ENCODE peak calls at places on chromosomes 13 and 19, in six cellular contexts. G is activated CD8-positive, alpha-beta memory T cell treated with anti-CD3 and anti-CD28 coated beads for 4 hours; R is body of pancreas; U is stimulated activated CD4-positive, alpha-beta T cell treated with anti-CD3 and anti-CD28 coated beads, TNF-alpha, amount 100 ng/mL, for 48 hours; K is activated T-cell treated with anti-CD3 and anti-CD28 coated beads for 1 hour; I is neuronal stem cell. Y is an unnamed sample.

GRCh38 chr19:38073806-38074685 is 150.0 kb downstream of the DPF1 start:
- DNase-seq in G (no peak), R (no peak), U (no peak), K (no peak), I (peak; percentile 36), Y (no peak)

GRCh38 chr13:51645154-51645650 is 60.9 kb downstream of the WDFY2 start:
- DNase-seq in G (no peak), R (no peak), U (no peak), K (no peak), I (no peak), Y (peak; percentile 34)

GRCh38 chr13:45490068-45490467 is 25.3 kb downstream of the COG3 start:
- DNase-seq in G (no peak), R (no peak), U (no peak), K (no peak), I (no peak), Y (peak; percentile 23)

GRCh38 chr19:47608908-47609879 is at the start of gene BICRA:
- DNase-seq in G (peak; percentile 58), R (peak; percentile 89), U (peak; percentile 74), K (peak; percentile 78), I (peak; percentile 72), Y (peak; percentile 90)

GRCh38 chr19:18922228-18922985 is 2.9 kb downstream of the DDX49 start:
- DNase-seq in G (no peak), R (no peak), U (no peak), K (no peak), I (no peak), Y (no peak)

GRCh38 chr13:40124648-40125045 is 469.2 kb downstream of the COG6 start:
- DNase-seq in G (no peak), R (no peak), U (no peak), K (no peak), I (no peak), Y (no peak)

GRCh38 chr13:74114202-74114601 is 20.0 kb downstream of the KLF12 start:
- DNase-seq in G (no peak), R (no peak), U (no peak), K (no peak), I (no peak), Y (no peak)

GRCh38 chr19:2058570-2059421 is 7.8 kb upstream of the MKNK2 start:
- DNase-seq in G (no peak), R (no peak), U (no peak), K (no peak), I (no peak), Y (no peak)

GRCh38 chr13:65656740-65657329 is 1573.3 kb downstream of the PCDH9 start:
- DNase-seq in G (no peak), R (no peak), U (no peak), K (no peak), I (no peak), Y (no peak)

GRCh38 chr19:39199025-39199424 is 2.3 kb downstream of the NCCRP1 start:
- DNase-seq in G (no peak), R (peak; percentile 95), U (no peak), K (no peak), I (no peak), Y (no peak)

GRCh38 chr13:100673831-100674362 is 698 bp downstream of the TMTC4 start:
- DNase-seq in G (peak; percentile 34), R (peak; percentile 55), U (peak; percentile 19), K (peak; percentile 19), I (peak; percentile 46), Y (peak; percentile 63)

GRCh38 chr19:40381321-40381720 is 8.7 kb downstream of the HIPK4 start:
- DNase-seq in G (no peak), R (no peak), U (no peak), K (no peak), I (no peak), Y (no peak)

GRCh38 chr13:45209229-45209628 is 8.4 kb upstream of the KCTD4 start:
- DNase-seq in G (no peak), R (no peak), U (no peak), K (no peak), I (no peak), Y (no peak)

GRCh38 chr13:36783883-36784282 is 35.1 kb upstream of the RFXAP start:
- DNase-seq in G (no peak), R (no peak), U (no peak), K (no peak), I (no peak), Y (no peak)

GRCh38 chr13:23359882-23360281 is 73.6 kb downstream of the SACS start:
- DNase-seq in G (no peak), R (no peak), U (no peak), K (no peak), I (no peak), Y (no peak)

GRCh38 chr19:34979819-34980640 is 16.0 kb upstream of the ZNF792 start:
- DNase-seq in G (no peak), R (no peak), U (no peak), K (no peak), I (no peak), Y (no peak)

GRCh38 chr13:50650478-50650877 is 193.0 kb downstream of the DLEU7 start:
- DNase-seq in G (no peak), R (no peak), U (no peak), K (no peak), I (no peak), Y (peak; percentile 3)

GRCh38 chr13:39263033-39263432 is 224.8 kb downstream of the NHLRC3 start:
- DNase-seq in G (no peak), R (peak; percentile 32), U (peak; percentile 8), K (no peak), I (peak; percentile 31), Y (peak; percentile 54)

GRCh38 chr13:82847595-82847994 is 1034.7 kb downstream of the SLITRK1 start:
- DNase-seq in G (no peak), R (no peak), U (no peak), K (no peak), I (no peak), Y (no peak)

GRCh38 chr13:75687145-75687763 is 51.1 kb downstream of the LMO7 start:
- DNase-seq in G (no peak), R (no peak), U (no peak), K (no peak), I (no peak), Y (no peak)

GRCh38 chr19:40954573-40954972 is 36.5 kb upstream of the CYP2B6 start:
- DNase-seq in G (no peak), R (no peak), U (no peak), K (no peak), I (no peak), Y (peak; percentile 2)

Y was measured in GM12865.